ENCODE peak calls at places on chromosomes 16 and 17, in ten cellular contexts. I is cardiac muscle cell, D is AG04450, N is tibial artery, J is AG09309, M is lower leg skin, E is OCI-LY7, R is neural crest cell, A is HL-60, F is H1. X is an unnamed sample.
A peak's percentile ranks its signal among the peaks of the same experiment; 100 is the strongest.

GRCh38 chr16:2054543-2055245 is 6.9 kb downstream of the TSC2 start:
- DNase-seq in I (no peak), D (no peak), N (no peak), J (no peak), M (no peak), E (no peak), R (no peak), A (no peak), F (no peak), X (no peak)

GRCh38 chr16:12341966-12342365 is 365.4 kb downstream of the SNX29 start:
- DNase-seq in I (no peak), D (no peak), N (no peak), J (no peak), M (no peak), E (no peak), R (no peak), A (no peak), F (no peak), X (no peak)

GRCh38 chr17:73561066-73561465 is 83.2 kb downstream of the SDK2 start:
- DNase-seq in I (no peak), D (no peak), N (no peak), J (no peak), M (no peak), E (no peak), R (no peak), A (no peak), F (no peak), X (no peak)

GRCh38 chr16:15643453-15644305 is 725 bp upstream of the MARF1 start:
- DNase-seq in I (peak; percentile 69), D (peak; percentile 23), N (no peak), J (peak; percentile 27), M (no peak), E (peak; percentile 78), R (peak; percentile 4), A (peak; percentile 41), F (peak; percentile 49), X (no peak)

GRCh38 chr17:81334419-81334896 is 39.4 kb upstream of the SLC38A10 start:
- DNase-seq in I (no peak), D (no peak), N (no peak), J (no peak), M (no peak), E (no peak), R (no peak), A (no peak), F (no peak), X (peak; percentile 43)

GRCh38 chr17:9273334-9274118 is 252.2 kb downstream of the NTN1 start:
- DNase-seq in I (no peak), D (peak; percentile 43), N (peak; percentile 29), J (no peak), M (no peak), E (no peak), R (no peak), A (no peak), F (no peak), X (no peak)

GRCh38 chr16:19071811-19072777 is 4.7 kb downstream of the COQ7 start:
- DNase-seq in I (peak; percentile 56), D (no peak), N (no peak), J (peak; percentile 16), M (peak; percentile 75), E (peak; percentile 67), R (peak; percentile 59), A (no peak), F (peak; percentile 85), X (peak; percentile 54)

GRCh38 chr17:81954131-81955057 is 6.6 kb downstream of the NOTUM start:
- DNase-seq in I (no peak), D (no peak), N (no peak), J (no peak), M (no peak), E (no peak), R (no peak), A (no peak), F (no peak), X (no peak)

GRCh38 chr17:67891481-67892119 is 66.3 kb downstream of the BPTF start:
- DNase-seq in I (peak; percentile 7), D (peak; percentile 37), N (no peak), J (peak; percentile 32), M (no peak), E (no peak), R (no peak), A (no peak), F (no peak), X (no peak)

GRCh38 chr17:42005128-42005527 is 12.1 kb downstream of the DNAJC7 start:
- DNase-seq in I (no peak), D (no peak), N (no peak), J (no peak), M (no peak), E (no peak), R (no peak), A (no peak), F (no peak), X (no peak)

GRCh38 chr17:17890773-17891759 is 54.3 kb upstream of the SREBF1 start:
- DNase-seq in I (peak; percentile 77), D (peak; percentile 42), N (no peak), J (peak; percentile 42), M (no peak), E (peak; percentile 43), R (peak; percentile 23), A (no peak), F (no peak), X (no peak)

GRCh38 chr17:81382851-81383250 is 12.4 kb upstream of the BAHCC1 start:
- DNase-seq in I (no peak), D (no peak), N (no peak), J (no peak), M (no peak), E (no peak), R (no peak), A (no peak), F (no peak), X (no peak)

GRCh38 chr17:73750975-73751374 is 106.7 kb upstream of the SDK2 start:
- DNase-seq in I (peak; percentile 20), D (no peak), N (no peak), J (no peak), M (no peak), E (no peak), R (no peak), A (no peak), F (no peak), X (no peak)

GRCh38 chr17:7549401-7550055 is 670 bp downstream of the TNFSF12 start:
- DNase-seq in I (no peak), D (no peak), N (no peak), J (no peak), M (peak; percentile 88), E (no peak), R (no peak), A (no peak), F (peak; percentile 58), X (no peak)

GRCh38 chr16:10181196-10182162 is 749 bp downstream of the GRIN2A start:
- DNase-seq in I (peak; percentile 82), D (no peak), N (peak; percentile 33), J (no peak), M (peak; percentile 88), E (no peak), R (peak; percentile 78), A (peak; percentile 16), F (peak; percentile 95), X (no peak)

GRCh38 chr16:10182186-10182683 is at the start of gene GRIN2A:
- DNase-seq in I (peak; percentile 22), D (no peak), N (no peak), J (no peak), M (no peak), E (no peak), R (peak; percentile 4), A (no peak), F (no peak), X (no peak)

GRCh38 chr16:10178079-10178478 is 4.1 kb downstream of the GRIN2A start:
- DNase-seq in I (no peak), D (no peak), N (no peak), J (no peak), M (peak; percentile 15), E (no peak), R (no peak), A (no peak), F (no peak), X (no peak)

GRCh38 chr16:10180042-10180770 is 2.0 kb downstream of the GRIN2A start:
- DNase-seq in I (no peak), D (no peak), N (no peak), J (no peak), M (no peak), E (no peak), R (no peak), A (no peak), F (no peak), X (no peak)

GRCh38 chr16:10180771-10181163 is 1.5 kb downstream of the GRIN2A start:
- DNase-seq in I (peak; percentile 85), D (no peak), N (no peak), J (no peak), M (no peak), E (peak; percentile 20), R (peak; percentile 70), A (no peak), F (peak; percentile 93), X (no peak)
- TF ChIP-seq CTCF in I (peak; percentile 24), D (no peak), N (peak; percentile 32), J (peak; percentile 40), M (no peak), E (peak; percentile 66), R (peak; percentile 62), A (no peak), F (peak; percentile 70), X (no peak)

GRCh38 chr16:54140057-54140787 is 146.4 kb downstream of the IRX3 start:
- DNase-seq in I (peak; percentile 62), D (no peak), N (no peak), J (no peak), M (no peak), E (no peak), R (no peak), A (no peak), F (no peak), X (no peak)
- TF ChIP-seq CTCF in I (peak; percentile 14), D (peak; percentile 9), N (no peak), J (peak; percentile 4), M (no peak), E (no peak), R (peak; percentile 15), A (no peak), F (no peak), X (no peak)

DNA sequence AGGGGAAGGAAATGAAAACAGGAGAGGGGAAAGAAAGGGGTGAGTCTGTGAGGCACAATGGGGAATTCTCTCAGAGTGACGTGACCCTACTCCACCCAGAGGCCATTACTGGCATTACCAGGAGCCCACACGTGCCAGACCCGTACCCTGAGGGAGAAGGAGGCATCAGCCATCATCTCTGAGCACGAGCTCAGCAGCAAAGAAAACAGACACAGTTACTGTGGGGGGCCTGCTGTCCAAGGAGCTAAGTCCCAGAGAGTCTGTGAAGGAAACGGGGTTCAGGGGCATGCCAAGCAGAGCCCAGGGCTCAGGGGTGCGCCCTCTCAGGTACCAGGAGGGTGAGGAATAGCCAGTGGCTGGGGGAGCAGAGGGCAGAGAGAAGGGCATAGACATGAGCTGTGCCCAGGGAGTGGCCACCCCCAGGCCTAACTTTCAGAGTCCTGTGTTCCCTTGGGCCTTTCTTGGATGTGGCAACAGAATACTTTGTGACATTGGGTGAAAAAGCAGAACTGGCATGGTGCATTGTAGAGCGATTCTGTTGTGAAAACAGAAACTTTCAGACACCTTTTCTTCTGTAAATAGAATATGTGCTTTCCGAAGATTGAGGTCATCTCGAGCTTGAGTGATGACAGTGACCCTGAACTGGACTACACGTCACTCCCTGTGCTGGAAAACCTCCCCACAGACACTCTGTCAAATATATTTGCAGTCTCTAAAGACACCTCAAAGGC is 11.3 kb downstream of the TAF1C start:
- DNase-seq in I (peak; percentile 74), D (peak; percentile 21), N (peak; percentile 49), J (no peak), M (no peak), E (peak; percentile 61), R (peak; percentile 70), A (peak; percentile 41), F (peak; percentile 90), X (peak; percentile 77)
- TF ChIP-seq CTCF in I (no peak), D (peak; percentile 80), N (peak; percentile 74), J (peak; percentile 67), M (peak; percentile 82), E (peak; percentile 77), R (peak; percentile 76), A (peak; percentile 84), F (peak; percentile 92), X (peak; percentile 73)

GRCh38 chr17:75288784-75289121 is 480 bp downstream of the SLC25A19 start:
- DNase-seq in I (no peak), D (no peak), N (no peak), J (no peak), M (no peak), E (peak; percentile 78), R (peak; percentile 18), A (no peak), F (peak; percentile 69), X (peak; percentile 58)
- TF ChIP-seq CTCF in I (no peak), D (no peak), N (no peak), J (no peak), M (no peak), E (no peak), R (no peak), A (no peak), F (no peak), X (no peak)

X was measured in CD14-positive monocyte.